ENCODE peak calls at places on chromosome 7, in eight cellular contexts. V is BJ; N is AG04450; E is kidney epithelial cell; Y is GM06990; H is left ventricle myocardium inferior; T is ascending aorta; Q is CD8-positive, alpha-beta T cell. U is an unnamed sample.

GRCh38 chr7:36272567-36273269 is 116.9 kb upstream of the ANLN start:
- DNase-seq in V (no peak), N (no peak), E (no peak), Y (no peak), H (no peak), T (no peak), Q (no peak), U (no peak)

GRCh38 chr7:70189776-70190175 is 591.5 kb downstream of the AUTS2 start:
- DNase-seq in V (no peak), N (no peak), E (no peak), Y (no peak), H (no peak), T (no peak), Q (no peak), U (no peak)

GRCh38 chr7:68258569-68258968 is 1261.9 kb downstream of the TYW1 start:
- DNase-seq in V (no peak), N (no peak), E (no peak), Y (no peak), H (no peak), T (no peak), Q (no peak), U (no peak)

GRCh38 chr7:26574476-26574875 is 282.8 kb downstream of the SNX10 start:
- DNase-seq in V (no peak), N (no peak), E (no peak), Y (no peak), H (no peak), T (no peak), Q (no peak), U (no peak)

GRCh38 chr7:1705856-1706255 is 35.8 kb downstream of the ELFN1 start:
- DNase-seq in V (no peak), N (no peak), E (no peak), Y (no peak), H (no peak), T (no peak), Q (no peak), U (no peak)

GRCh38 chr7:106329971-106330733 is 45.4 kb upstream of the NAMPT start:
- DNase-seq in V (peak; percentile 50), N (no peak), E (no peak), Y (no peak), H (no peak), T (no peak), Q (no peak), U (no peak)

GRCh38 chr7:99990417-99990816 is 14.6 kb upstream of the AZGP1 start:
- DNase-seq in V (no peak), N (no peak), E (no peak), Y (no peak), H (no peak), T (no peak), Q (no peak), U (no peak)

GRCh38 chr7:75889826-75890225 is 11.0 kb downstream of the RHBDD2 start:
- DNase-seq in V (no peak), N (no peak), E (no peak), Y (no peak), H (no peak), T (no peak), Q (no peak), U (no peak)

GRCh38 chr7:31948041-31948440 is 122.2 kb downstream of the PDE1C start:
- DNase-seq in V (peak; percentile 90), N (peak; percentile 33), E (peak; percentile 60), Y (peak; percentile 22), H (no peak), T (no peak), Q (no peak), U (no peak)

GRCh38 chr7:37853468-37853867 is 5.1 kb downstream of the NME8 start:
- DNase-seq in V (no peak), N (no peak), E (no peak), Y (no peak), H (no peak), T (no peak), Q (no peak), U (no peak)
- TF ChIP-seq CTCF in V (no peak), N (no peak), E (peak; percentile 34), Y (peak; percentile 61), H (peak; percentile 39), T (no peak), Q (no peak), U (peak; percentile 56)

GRCh38 chr7:143518941-143519340 is 41.3 kb downstream of the TAS2R41 start:
- DNase-seq in V (no peak), N (no peak), E (no peak), Y (no peak), H (no peak), T (no peak), Q (no peak), U (no peak)
- H3K4me3 ChIP-seq in V (no peak overlapping the region), N (no peak overlapping the region), E (no peak overlapping the region), Y (no peak overlapping the region), H (no peak overlapping the region), T (no peak overlapping the region), Q (no peak overlapping the region), U (no peak overlapping the region)

DNA sequence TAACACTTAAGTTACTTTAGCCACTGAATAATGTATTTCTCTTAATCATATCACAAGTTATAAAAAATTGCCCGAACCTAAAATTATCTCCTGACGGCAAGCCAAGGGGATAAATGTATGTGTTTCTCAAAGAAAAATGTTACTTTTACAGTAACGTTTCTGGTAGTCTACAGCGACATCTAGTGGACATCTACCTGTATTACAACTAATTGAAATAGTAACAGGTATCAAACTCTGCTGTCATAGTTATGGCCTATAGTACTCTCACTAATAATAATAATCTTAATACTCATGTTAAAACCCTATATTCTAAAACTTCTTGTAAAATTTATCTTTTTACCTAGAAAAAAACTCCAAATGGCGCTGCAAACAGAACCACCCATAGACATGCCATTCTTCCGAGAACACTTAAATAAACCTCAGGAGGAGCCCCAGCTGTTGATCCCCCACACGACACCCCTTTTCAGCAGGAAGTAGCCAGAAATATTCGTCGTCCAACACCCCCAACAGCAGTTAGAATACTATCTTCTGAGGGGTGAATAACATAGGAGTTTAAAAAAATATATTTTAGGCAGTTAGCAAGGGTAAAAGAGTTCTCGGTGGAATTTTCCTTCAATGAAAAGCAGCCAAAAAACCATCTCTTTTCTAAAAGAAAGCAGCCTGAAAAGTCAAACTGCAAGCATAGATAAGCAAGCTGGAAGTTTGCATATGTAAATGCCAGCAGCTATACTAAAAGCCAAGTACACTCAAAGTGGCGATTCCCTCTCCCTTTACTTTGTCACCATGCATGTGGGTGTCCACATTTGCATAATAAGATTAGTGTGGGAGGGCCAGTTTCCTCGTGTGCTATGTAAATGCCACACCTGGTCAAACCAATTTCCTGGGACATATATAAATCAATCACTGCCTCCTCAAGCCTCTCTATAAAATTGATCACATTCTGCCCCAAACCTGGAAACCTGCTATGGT is 40.5 kb upstream of the ZNF107 start:
- DNase-seq in V (no peak), N (no peak), E (no peak), Y (no peak), H (no peak), T (no peak), Q (no peak), U (no peak)
- TF ChIP-seq CTCF in V (peak; percentile 42), N (peak; percentile 43), E (peak; percentile 23), Y (peak; percentile 53), H (peak; percentile 88), T (peak; percentile 68), Q (peak; percentile 88), U (peak; percentile 37)

GRCh38 chr7:101165075-101165957 is at the start of gene VGF:
- DNase-seq in V (peak; percentile 33), N (peak; percentile 84), E (no peak), Y (peak; percentile 93), H (peak; percentile 91), T (peak; percentile 80), Q (peak; percentile 84), U (peak; percentile 55)
- H3K4me3 ChIP-seq in V (no peak within 1 kb of the TSS), N (peak within 1 kb of the TSS; percentile 48), E (peak within 1 kb of the TSS; percentile 44), Y (peak within 1 kb of the TSS; percentile 45), H (peak within 1 kb of the TSS; percentile 55), T (peak within 1 kb of the TSS; percentile 49), Q (no peak within 1 kb of the TSS), U (no peak within 1 kb of the TSS)

GRCh38 chr7:24057243-24057642 is 226.7 kb upstream of the NPY start:
- DNase-seq in V (no peak), N (no peak), E (no peak), Y (no peak), H (no peak), T (no peak), Q (no peak), U (no peak)
- TF ChIP-seq CTCF in V (peak; percentile 10), N (peak; percentile 23), E (no peak), Y (peak; percentile 36), H (no peak), T (no peak), Q (no peak), U (peak; percentile 30)

DNA sequence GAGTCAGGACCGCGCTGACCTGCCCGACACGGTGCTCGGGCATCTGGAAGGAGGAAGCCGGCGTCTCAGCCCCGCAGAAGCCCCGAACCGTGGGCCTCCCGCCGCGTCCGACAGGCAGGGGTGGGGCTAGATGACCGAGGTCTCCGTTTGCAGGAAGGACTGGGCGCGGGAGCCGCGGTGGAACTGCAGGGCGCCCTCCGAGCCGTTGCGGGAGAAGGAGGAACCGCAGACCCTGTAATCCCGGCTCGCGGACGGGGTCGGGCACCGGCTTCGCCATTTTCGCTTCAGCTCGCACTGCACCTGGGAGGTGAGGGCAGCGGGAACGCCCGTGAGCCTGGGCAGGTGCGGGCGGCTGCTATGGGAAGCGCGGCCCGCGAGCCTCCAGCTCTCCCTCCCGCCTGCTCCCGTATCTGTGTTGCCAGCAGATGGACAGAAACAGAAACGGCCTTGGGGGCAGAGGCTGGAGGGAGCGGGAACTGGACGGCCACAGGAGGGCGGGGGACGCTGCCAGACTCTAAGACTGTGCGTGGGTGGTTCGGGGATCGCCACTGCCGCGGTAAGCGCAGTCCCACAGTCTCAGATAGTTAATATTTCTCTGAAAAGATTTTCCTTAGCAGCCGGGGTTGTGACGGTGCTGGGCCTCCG is 114.1 kb downstream of the VIPR2 start:
- DNase-seq in V (no peak), N (no peak), E (no peak), Y (no peak), H (peak; percentile 55), T (no peak), Q (no peak), U (no peak)
- H3K4me3 ChIP-seq in V (peak overlapping the region; percentile 9), N (no peak overlapping the region), E (peak overlapping the region; percentile 49), Y (no peak overlapping the region), H (peak overlapping the region; percentile 72), T (peak overlapping the region; percentile 59), Q (no peak overlapping the region), U (no peak overlapping the region)